ENCODE peak calls at places on chromosome 14, in ten cellular contexts. One of them, this sample, is unnamed.

GRCh38 chr14:49783394-49784010 is 15.5 kb downstream of the KLHDC2 start:
- DNase-seq in A172: no peak
- DNase-seq in naive thymus-derived CD4-positive, alpha-beta T cell: no peak
- DNase-seq in stimulated activated CD8-positive, alpha-beta memory T cell treated with anti-CD3 and anti-CD28 coated beads, Interleukin-7, amount 100 ng/mL, for 4 hours: no peak
- DNase-seq in nephron progenitor cell: no peak
- DNase-seq in PC-9: no peak
- DNase-seq in K562: no peak
- DNase-seq in GM23248: no peak
- DNase-seq in stimulated activated CD4-positive, alpha-beta T cell treated with anti-CD3 and anti-CD28 coated beads, Interleukin-2, amount 100 ng/mL, for 4 hours: no peak
- DNase-seq in SK-N-MC: no peak
- DNase-seq in this sample: no peak

GRCh38 chr14:49303952-49304516 is 282.1 kb downstream of the RPS29 start:
- DNase-seq in A172: peak
- DNase-seq in naive thymus-derived CD4-positive, alpha-beta T cell: no peak
- DNase-seq in stimulated activated CD8-positive, alpha-beta memory T cell treated with anti-CD3 and anti-CD28 coated beads, Interleukin-7, amount 100 ng/mL, for 4 hours: no peak
- DNase-seq in nephron progenitor cell: peak
- DNase-seq in PC-9: no peak
- DNase-seq in K562: peak
- DNase-seq in GM23248: peak
- DNase-seq in stimulated activated CD4-positive, alpha-beta T cell treated with anti-CD3 and anti-CD28 coated beads, Interleukin-2, amount 100 ng/mL, for 4 hours: no peak
- DNase-seq in SK-N-MC: peak
- DNase-seq in this sample: peak

GRCh38 chr14:96126339-96126770 is 78.3 kb upstream of the BDKRB2 start:
- DNase-seq in A172: no peak
- DNase-seq in naive thymus-derived CD4-positive, alpha-beta T cell: peak
- DNase-seq in stimulated activated CD8-positive, alpha-beta memory T cell treated with anti-CD3 and anti-CD28 coated beads, Interleukin-7, amount 100 ng/mL, for 4 hours: no peak
- DNase-seq in nephron progenitor cell: no peak
- DNase-seq in PC-9: no peak
- DNase-seq in K562: no peak
- DNase-seq in GM23248: no peak
- DNase-seq in stimulated activated CD4-positive, alpha-beta T cell treated with anti-CD3 and anti-CD28 coated beads, Interleukin-2, amount 100 ng/mL, for 4 hours: no peak
- DNase-seq in SK-N-MC: no peak
- DNase-seq in this sample: no peak

GRCh38 chr14:104093366-104094055 is 8.0 kb downstream of the ASPG start:
- DNase-seq in A172: no peak
- DNase-seq in naive thymus-derived CD4-positive, alpha-beta T cell: no peak
- DNase-seq in stimulated activated CD8-positive, alpha-beta memory T cell treated with anti-CD3 and anti-CD28 coated beads, Interleukin-7, amount 100 ng/mL, for 4 hours: no peak
- DNase-seq in nephron progenitor cell: peak
- DNase-seq in PC-9: no peak
- DNase-seq in K562: no peak
- DNase-seq in GM23248: peak
- DNase-seq in stimulated activated CD4-positive, alpha-beta T cell treated with anti-CD3 and anti-CD28 coated beads, Interleukin-2, amount 100 ng/mL, for 4 hours: no peak
- DNase-seq in SK-N-MC: no peak
- DNase-seq in this sample: no peak

GRCh38 chr14:93286212-93286890 is 46.5 kb downstream of the BTBD7 start:
- DNase-seq in A172: no peak
- DNase-seq in naive thymus-derived CD4-positive, alpha-beta T cell: no peak
- DNase-seq in stimulated activated CD8-positive, alpha-beta memory T cell treated with anti-CD3 and anti-CD28 coated beads, Interleukin-7, amount 100 ng/mL, for 4 hours: no peak
- DNase-seq in nephron progenitor cell: no peak
- DNase-seq in PC-9: no peak
- DNase-seq in K562: no peak
- DNase-seq in GM23248: peak
- DNase-seq in stimulated activated CD4-positive, alpha-beta T cell treated with anti-CD3 and anti-CD28 coated beads, Interleukin-2, amount 100 ng/mL, for 4 hours: no peak
- DNase-seq in SK-N-MC: no peak
- DNase-seq in this sample: peak

GRCh38 chr14:106848330-106849121 is 1322.1 kb downstream of the TMEM121 start:
- DNase-seq in A172: peak
- DNase-seq in naive thymus-derived CD4-positive, alpha-beta T cell: no peak
- DNase-seq in stimulated activated CD8-positive, alpha-beta memory T cell treated with anti-CD3 and anti-CD28 coated beads, Interleukin-7, amount 100 ng/mL, for 4 hours: no peak
- DNase-seq in nephron progenitor cell: no peak
- DNase-seq in PC-9: peak
- DNase-seq in K562: no peak
- DNase-seq in GM23248: no peak
- DNase-seq in stimulated activated CD4-positive, alpha-beta T cell treated with anti-CD3 and anti-CD28 coated beads, Interleukin-2, amount 100 ng/mL, for 4 hours: no peak
- DNase-seq in SK-N-MC: no peak
- DNase-seq in this sample: peak

GRCh38 chr14:23494223-23494622 is 24.7 kb downstream of the NGDN start:
- DNase-seq in A172: no peak
- DNase-seq in naive thymus-derived CD4-positive, alpha-beta T cell: no peak
- DNase-seq in stimulated activated CD8-positive, alpha-beta memory T cell treated with anti-CD3 and anti-CD28 coated beads, Interleukin-7, amount 100 ng/mL, for 4 hours: no peak
- DNase-seq in nephron progenitor cell: no peak
- DNase-seq in PC-9: no peak
- DNase-seq in K562: no peak
- DNase-seq in GM23248: no peak
- DNase-seq in stimulated activated CD4-positive, alpha-beta T cell treated with anti-CD3 and anti-CD28 coated beads, Interleukin-2, amount 100 ng/mL, for 4 hours: no peak
- DNase-seq in SK-N-MC: no peak
- DNase-seq in this sample: no peak

GRCh38 chr14:53055003-53055402 is 98.1 kb downstream of the DDHD1 start:
- DNase-seq in A172: peak
- DNase-seq in naive thymus-derived CD4-positive, alpha-beta T cell: peak
- DNase-seq in stimulated activated CD8-positive, alpha-beta memory T cell treated with anti-CD3 and anti-CD28 coated beads, Interleukin-7, amount 100 ng/mL, for 4 hours: no peak
- DNase-seq in nephron progenitor cell: no peak
- DNase-seq in PC-9: no peak
- DNase-seq in K562: peak
- DNase-seq in GM23248: peak
- DNase-seq in stimulated activated CD4-positive, alpha-beta T cell treated with anti-CD3 and anti-CD28 coated beads, Interleukin-2, amount 100 ng/mL, for 4 hours: no peak
- DNase-seq in SK-N-MC: peak
- DNase-seq in this sample: peak

GRCh38 chr14:100160534-100160916 is 1.1 kb upstream of the DEGS2 start:
- DNase-seq in A172: no peak
- DNase-seq in naive thymus-derived CD4-positive, alpha-beta T cell: no peak
- DNase-seq in stimulated activated CD8-positive, alpha-beta memory T cell treated with anti-CD3 and anti-CD28 coated beads, Interleukin-7, amount 100 ng/mL, for 4 hours: no peak
- DNase-seq in nephron progenitor cell: no peak
- DNase-seq in PC-9: no peak
- DNase-seq in K562: no peak
- DNase-seq in GM23248: no peak
- DNase-seq in stimulated activated CD4-positive, alpha-beta T cell treated with anti-CD3 and anti-CD28 coated beads, Interleukin-2, amount 100 ng/mL, for 4 hours: no peak
- DNase-seq in SK-N-MC: no peak
- DNase-seq in this sample: no peak

GRCh38 chr14:97117693-97118092 is 320.5 kb downstream of the VRK1 start:
- DNase-seq in A172: no peak
- DNase-seq in naive thymus-derived CD4-positive, alpha-beta T cell: no peak
- DNase-seq in stimulated activated CD8-positive, alpha-beta memory T cell treated with anti-CD3 and anti-CD28 coated beads, Interleukin-7, amount 100 ng/mL, for 4 hours: no peak
- DNase-seq in nephron progenitor cell: no peak
- DNase-seq in PC-9: no peak
- DNase-seq in K562: no peak
- DNase-seq in GM23248: no peak
- DNase-seq in stimulated activated CD4-positive, alpha-beta T cell treated with anti-CD3 and anti-CD28 coated beads, Interleukin-2, amount 100 ng/mL, for 4 hours: no peak
- DNase-seq in SK-N-MC: no peak
- DNase-seq in this sample: no peak

GRCh38 chr14:106377432-106377831 is 851.0 kb downstream of the TMEM121 start:
- DNase-seq in A172: no peak
- DNase-seq in naive thymus-derived CD4-positive, alpha-beta T cell: no peak
- DNase-seq in stimulated activated CD8-positive, alpha-beta memory T cell treated with anti-CD3 and anti-CD28 coated beads, Interleukin-7, amount 100 ng/mL, for 4 hours: no peak
- DNase-seq in nephron progenitor cell: no peak
- DNase-seq in PC-9: no peak
- DNase-seq in K562: no peak
- DNase-seq in GM23248: no peak
- DNase-seq in stimulated activated CD4-positive, alpha-beta T cell treated with anti-CD3 and anti-CD28 coated beads, Interleukin-2, amount 100 ng/mL, for 4 hours: no peak
- DNase-seq in SK-N-MC: no peak
- DNase-seq in this sample: no peak

GRCh38 chr14:50999726-51000125 is 55.4 kb upstream of the PYGL start:
- DNase-seq in A172: no peak
- DNase-seq in naive thymus-derived CD4-positive, alpha-beta T cell: no peak
- DNase-seq in stimulated activated CD8-positive, alpha-beta memory T cell treated with anti-CD3 and anti-CD28 coated beads, Interleukin-7, amount 100 ng/mL, for 4 hours: no peak
- DNase-seq in nephron progenitor cell: no peak
- DNase-seq in PC-9: no peak
- DNase-seq in K562: no peak
- DNase-seq in GM23248: no peak
- DNase-seq in stimulated activated CD4-positive, alpha-beta T cell treated with anti-CD3 and anti-CD28 coated beads, Interleukin-2, amount 100 ng/mL, for 4 hours: no peak
- DNase-seq in SK-N-MC: no peak
- DNase-seq in this sample: no peak

GRCh38 chr14:48628870-48629269 is 953.5 kb upstream of the MDGA2 start:
- DNase-seq in A172: no peak
- DNase-seq in naive thymus-derived CD4-positive, alpha-beta T cell: no peak
- DNase-seq in stimulated activated CD8-positive, alpha-beta memory T cell treated with anti-CD3 and anti-CD28 coated beads, Interleukin-7, amount 100 ng/mL, for 4 hours: no peak
- DNase-seq in nephron progenitor cell: no peak
- DNase-seq in PC-9: no peak
- DNase-seq in K562: no peak
- DNase-seq in GM23248: no peak
- DNase-seq in stimulated activated CD4-positive, alpha-beta T cell treated with anti-CD3 and anti-CD28 coated beads, Interleukin-2, amount 100 ng/mL, for 4 hours: no peak
- DNase-seq in SK-N-MC: no peak
- DNase-seq in this sample: no peak

GRCh38 chr14:22995889-22996611 is 13.7 kb upstream of the AJUBA start:
- DNase-seq in A172: no peak
- DNase-seq in naive thymus-derived CD4-positive, alpha-beta T cell: no peak
- DNase-seq in stimulated activated CD8-positive, alpha-beta memory T cell treated with anti-CD3 and anti-CD28 coated beads, Interleukin-7, amount 100 ng/mL, for 4 hours: no peak
- DNase-seq in nephron progenitor cell: no peak
- DNase-seq in PC-9: no peak
- DNase-seq in K562: no peak
- DNase-seq in GM23248: no peak
- DNase-seq in stimulated activated CD4-positive, alpha-beta T cell treated with anti-CD3 and anti-CD28 coated beads, Interleukin-2, amount 100 ng/mL, for 4 hours: no peak
- DNase-seq in SK-N-MC: no peak
- DNase-seq in this sample: no peak

GRCh38 chr14:69636718-69637480 is 25.5 kb downstream of the SUSD6 start:
- DNase-seq in A172: no peak
- DNase-seq in naive thymus-derived CD4-positive, alpha-beta T cell: no peak
- DNase-seq in stimulated activated CD8-positive, alpha-beta memory T cell treated with anti-CD3 and anti-CD28 coated beads, Interleukin-7, amount 100 ng/mL, for 4 hours: no peak
- DNase-seq in nephron progenitor cell: no peak
- DNase-seq in PC-9: no peak
- DNase-seq in K562: no peak
- DNase-seq in GM23248: no peak
- DNase-seq in stimulated activated CD4-positive, alpha-beta T cell treated with anti-CD3 and anti-CD28 coated beads, Interleukin-2, amount 100 ng/mL, for 4 hours: no peak
- DNase-seq in SK-N-MC: no peak
- DNase-seq in this sample: no peak

GRCh38 chr14:29687071-29687765 is 240.4 kb downstream of the PRKD1 start:
- DNase-seq in A172: no peak
- DNase-seq in naive thymus-derived CD4-positive, alpha-beta T cell: no peak
- DNase-seq in stimulated activated CD8-positive, alpha-beta memory T cell treated with anti-CD3 and anti-CD28 coated beads, Interleukin-7, amount 100 ng/mL, for 4 hours: no peak
- DNase-seq in nephron progenitor cell: no peak
- DNase-seq in PC-9: no peak
- DNase-seq in K562: no peak
- DNase-seq in GM23248: no peak
- DNase-seq in stimulated activated CD4-positive, alpha-beta T cell treated with anti-CD3 and anti-CD28 coated beads, Interleukin-2, amount 100 ng/mL, for 4 hours: no peak
- DNase-seq in SK-N-MC: no peak
- DNase-seq in this sample: peak

GRCh38 chr14:51431741-51432140 is 191.7 kb downstream of the TMX1 start:
- DNase-seq in A172: no peak
- DNase-seq in naive thymus-derived CD4-positive, alpha-beta T cell: no peak
- DNase-seq in stimulated activated CD8-positive, alpha-beta memory T cell treated with anti-CD3 and anti-CD28 coated beads, Interleukin-7, amount 100 ng/mL, for 4 hours: no peak
- DNase-seq in nephron progenitor cell: no peak
- DNase-seq in PC-9: no peak
- DNase-seq in K562: no peak
- DNase-seq in GM23248: no peak
- DNase-seq in stimulated activated CD4-positive, alpha-beta T cell treated with anti-CD3 and anti-CD28 coated beads, Interleukin-2, amount 100 ng/mL, for 4 hours: no peak
- DNase-seq in SK-N-MC: no peak
- DNase-seq in this sample: no peak

GRCh38 chr14:80055912-80056801 is 155.1 kb downstream of the DIO2 start:
- DNase-seq in A172: peak
- DNase-seq in naive thymus-derived CD4-positive, alpha-beta T cell: no peak
- DNase-seq in stimulated activated CD8-positive, alpha-beta memory T cell treated with anti-CD3 and anti-CD28 coated beads, Interleukin-7, amount 100 ng/mL, for 4 hours: no peak
- DNase-seq in nephron progenitor cell: peak
- DNase-seq in PC-9: peak
- DNase-seq in K562: peak
- DNase-seq in GM23248: peak
- DNase-seq in stimulated activated CD4-positive, alpha-beta T cell treated with anti-CD3 and anti-CD28 coated beads, Interleukin-2, amount 100 ng/mL, for 4 hours: no peak
- DNase-seq in SK-N-MC: no peak
- DNase-seq in this sample: peak

GRCh38 chr14:38255408-38255672 is 553 bp downstream of the CLEC14A start:
- DNase-seq in A172: no peak
- DNase-seq in naive thymus-derived CD4-positive, alpha-beta T cell: no peak
- DNase-seq in stimulated activated CD8-positive, alpha-beta memory T cell treated with anti-CD3 and anti-CD28 coated beads, Interleukin-7, amount 100 ng/mL, for 4 hours: no peak
- DNase-seq in nephron progenitor cell: peak
- DNase-seq in PC-9: no peak
- DNase-seq in K562: no peak
- DNase-seq in GM23248: no peak
- DNase-seq in stimulated activated CD4-positive, alpha-beta T cell treated with anti-CD3 and anti-CD28 coated beads, Interleukin-2, amount 100 ng/mL, for 4 hours: no peak
- DNase-seq in SK-N-MC: no peak
- DNase-seq in this sample: no peak

GRCh38 chr14:59849371-59850130 is 21.0 kb downstream of the RTN1 start:
- DNase-seq in A172: no peak
- DNase-seq in naive thymus-derived CD4-positive, alpha-beta T cell: no peak
- DNase-seq in stimulated activated CD8-positive, alpha-beta memory T cell treated with anti-CD3 and anti-CD28 coated beads, Interleukin-7, amount 100 ng/mL, for 4 hours: no peak
- DNase-seq in nephron progenitor cell: no peak
- DNase-seq in PC-9: no peak
- DNase-seq in K562: no peak
- DNase-seq in GM23248: no peak
- DNase-seq in stimulated activated CD4-positive, alpha-beta T cell treated with anti-CD3 and anti-CD28 coated beads, Interleukin-2, amount 100 ng/mL, for 4 hours: no peak
- DNase-seq in SK-N-MC: no peak
- DNase-seq in this sample: no peak

GRCh38 chr14:20118795-20119194 is 8.3 kb downstream of the OR4K17 start:
- DNase-seq in A172: no peak
- DNase-seq in naive thymus-derived CD4-positive, alpha-beta T cell: no peak
- DNase-seq in stimulated activated CD8-positive, alpha-beta memory T cell treated with anti-CD3 and anti-CD28 coated beads, Interleukin-7, amount 100 ng/mL, for 4 hours: no peak
- DNase-seq in nephron progenitor cell: no peak
- DNase-seq in PC-9: no peak
- DNase-seq in K562: no peak
- DNase-seq in GM23248: no peak
- DNase-seq in stimulated activated CD4-positive, alpha-beta T cell treated with anti-CD3 and anti-CD28 coated beads, Interleukin-2, amount 100 ng/mL, for 4 hours: no peak
- DNase-seq in SK-N-MC: no peak
- DNase-seq in this sample: no peak

GRCh38 chr14:75274899-75275569 is 3.6 kb upstream of the FOS start:
- DNase-seq in A172: no peak
- DNase-seq in naive thymus-derived CD4-positive, alpha-beta T cell: peak
- DNase-seq in stimulated activated CD8-positive, alpha-beta memory T cell treated with anti-CD3 and anti-CD28 coated beads, Interleukin-7, amount 100 ng/mL, for 4 hours: peak
- DNase-seq in nephron progenitor cell: no peak
- DNase-seq in PC-9: no peak
- DNase-seq in K562: no peak
- DNase-seq in GM23248: no peak
- DNase-seq in stimulated activated CD4-positive, alpha-beta T cell treated with anti-CD3 and anti-CD28 coated beads, Interleukin-2, amount 100 ng/mL, for 4 hours: no peak
- DNase-seq in SK-N-MC: no peak
- DNase-seq in this sample: no peak

GRCh38 chr14:99699071-99699760 is 15.1 kb downstream of the CYP46A1 start:
- DNase-seq in A172: no peak
- DNase-seq in naive thymus-derived CD4-positive, alpha-beta T cell: no peak
- DNase-seq in stimulated activated CD8-positive, alpha-beta memory T cell treated with anti-CD3 and anti-CD28 coated beads, Interleukin-7, amount 100 ng/mL, for 4 hours: no peak
- DNase-seq in nephron progenitor cell: no peak
- DNase-seq in PC-9: no peak
- DNase-seq in K562: no peak
- DNase-seq in GM23248: no peak
- DNase-seq in stimulated activated CD4-positive, alpha-beta T cell treated with anti-CD3 and anti-CD28 coated beads, Interleukin-2, amount 100 ng/mL, for 4 hours: no peak
- DNase-seq in SK-N-MC: no peak
- DNase-seq in this sample: no peak

GRCh38 chr14:50837271-50837670 is 6.3 kb upstream of the NIN start:
- DNase-seq in A172: no peak
- DNase-seq in naive thymus-derived CD4-positive, alpha-beta T cell: no peak
- DNase-seq in stimulated activated CD8-positive, alpha-beta memory T cell treated with anti-CD3 and anti-CD28 coated beads, Interleukin-7, amount 100 ng/mL, for 4 hours: no peak
- DNase-seq in nephron progenitor cell: no peak
- DNase-seq in PC-9: no peak
- DNase-seq in K562: no peak
- DNase-seq in GM23248: no peak
- DNase-seq in stimulated activated CD4-positive, alpha-beta T cell treated with anti-CD3 and anti-CD28 coated beads, Interleukin-2, amount 100 ng/mL, for 4 hours: no peak
- DNase-seq in SK-N-MC: no peak
- DNase-seq in this sample: no peak

GRCh38 chr14:71574976-71575375 is 357.3 kb upstream of the RGS6 start:
- DNase-seq in A172: peak
- DNase-seq in naive thymus-derived CD4-positive, alpha-beta T cell: no peak
- DNase-seq in stimulated activated CD8-positive, alpha-beta memory T cell treated with anti-CD3 and anti-CD28 coated beads, Interleukin-7, amount 100 ng/mL, for 4 hours: no peak
- DNase-seq in nephron progenitor cell: no peak
- DNase-seq in PC-9: no peak
- DNase-seq in K562: no peak
- DNase-seq in GM23248: peak
- DNase-seq in stimulated activated CD4-positive, alpha-beta T cell treated with anti-CD3 and anti-CD28 coated beads, Interleukin-2, amount 100 ng/mL, for 4 hours: no peak
- DNase-seq in SK-N-MC: no peak
- DNase-seq in this sample: peak

GRCh38 chr14:61653507-61653906 is 41.8 kb upstream of the HIF1A start:
- DNase-seq in A172: peak
- DNase-seq in naive thymus-derived CD4-positive, alpha-beta T cell: no peak
- DNase-seq in stimulated activated CD8-positive, alpha-beta memory T cell treated with anti-CD3 and anti-CD28 coated beads, Interleukin-7, amount 100 ng/mL, for 4 hours: no peak
- DNase-seq in nephron progenitor cell: no peak
- DNase-seq in PC-9: no peak
- DNase-seq in K562: no peak
- DNase-seq in GM23248: peak
- DNase-seq in stimulated activated CD4-positive, alpha-beta T cell treated with anti-CD3 and anti-CD28 coated beads, Interleukin-2, amount 100 ng/mL, for 4 hours: no peak
- DNase-seq in SK-N-MC: no peak
- DNase-seq in this sample: peak

GRCh38 chr14:101220921-101221510 is 317.5 kb upstream of the RTL1 start:
- DNase-seq in A172: no peak
- DNase-seq in naive thymus-derived CD4-positive, alpha-beta T cell: no peak
- DNase-seq in stimulated activated CD8-positive, alpha-beta memory T cell treated with anti-CD3 and anti-CD28 coated beads, Interleukin-7, amount 100 ng/mL, for 4 hours: no peak
- DNase-seq in nephron progenitor cell: no peak
- DNase-seq in PC-9: no peak
- DNase-seq in K562: no peak
- DNase-seq in GM23248: no peak
- DNase-seq in stimulated activated CD4-positive, alpha-beta T cell treated with anti-CD3 and anti-CD28 coated beads, Interleukin-2, amount 100 ng/mL, for 4 hours: no peak
- DNase-seq in SK-N-MC: no peak
- DNase-seq in this sample: no peak

GRCh38 chr14:83860757-83861156 is 1669.2 kb upstream of the FLRT2 start:
- DNase-seq in A172: no peak
- DNase-seq in naive thymus-derived CD4-positive, alpha-beta T cell: no peak
- DNase-seq in stimulated activated CD8-positive, alpha-beta memory T cell treated with anti-CD3 and anti-CD28 coated beads, Interleukin-7, amount 100 ng/mL, for 4 hours: no peak
- DNase-seq in nephron progenitor cell: no peak
- DNase-seq in PC-9: no peak
- DNase-seq in K562: no peak
- DNase-seq in GM23248: no peak
- DNase-seq in stimulated activated CD4-positive, alpha-beta T cell treated with anti-CD3 and anti-CD28 coated beads, Interleukin-2, amount 100 ng/mL, for 4 hours: no peak
- DNase-seq in SK-N-MC: no peak
- DNase-seq in this sample: no peak